ENCODE peak calls at places on chromosomes 1 and 21, in five cellular contexts. E is AG09309, K is EH, B is COLO829, T is DMS153. W is an unnamed sample.

GRCh38 chr1:167676205-167676915 is 45.4 kb upstream of the MPZL1 start:
- DNase-seq in E (no peak), T (peak), K (no peak), B (no peak), W (no peak)

GRCh38 chr1:211371406-211372105 is 44.9 kb downstream of the TRAF5 start:
- DNase-seq in K (peak), T (no peak), E (no peak), B (no peak), W (no peak)

GRCh38 chr1:3569436-3569835 is 41.9 kb downstream of the MEGF6 start:
- DNase-seq in B (no peak), K (no peak), T (no peak), E (no peak), W (no peak)

GRCh38 chr1:16440150-16440479 is 409 bp upstream of the NECAP2 start:
- DNase-seq in E (no peak), B (no peak), K (no peak), T (no peak), W (no peak)

GRCh38 chr1:172898866-172899265 is 151.9 kb downstream of the TNFSF18 start:
- DNase-seq in B (no peak), K (peak), T (no peak), E (no peak), W (peak)

GRCh38 chr21:46097826-46098286 is at the start of gene COL6A2:
- DNase-seq in T (no peak), E (no peak), B (peak), K (peak), W (peak)

GRCh38 chr1:93629101-93630059 is 52.3 kb downstream of the BCAR3 start:
- DNase-seq in B (peak), E (no peak), T (peak), K (peak), W (peak)

GRCh38 chr1:30422251-30422650 is 301.1 kb downstream of the MATN1 start:
- DNase-seq in E (no peak), B (no peak), K (no peak), T (no peak), W (no peak)

GRCh38 chr1:216420746-216421145 is 2.5 kb downstream of the USH2A start:
- DNase-seq in K (no peak), T (no peak), E (no peak), B (no peak), W (no peak)